ENCODE peak calls at places on chromosomes 16 and 17, in seven cellular contexts. B, M, U, T, X, P and L are unnamed samples.

GRCh38 chr17:78995761-78996451 is 13.7 kb downstream of the CANT1 start:
- DNase-seq in B (no peak), M (no peak), U (no peak), T (no peak), X (no peak), P (no peak), L (peak)

GRCh38 chr17:9202572-9202971 is 181.3 kb downstream of the NTN1 start:
- DNase-seq in B (no peak), M (no peak), U (no peak), T (no peak), X (no peak), P (no peak), L (no peak)

GRCh38 chr17:11900103-11900502 is 97.2 kb downstream of the ZNF18 start:
- DNase-seq in B (no peak), M (no peak), U (no peak), T (no peak), X (no peak), P (no peak), L (no peak)

GRCh38 chr17:622356-622755 is 92.3 kb downstream of the VPS53 start:
- DNase-seq in B (peak), M (no peak), U (peak), T (peak), X (peak), P (no peak), L (peak)

GRCh38 chr17:43431741-43432523 is 33.1 kb downstream of the ARL4D start:
- DNase-seq in B (peak), M (no peak), U (peak), T (no peak), X (no peak), P (no peak), L (no peak)

GRCh38 chr16:11205754-11206459 is 50.1 kb downstream of the SOCS1 start:
- DNase-seq in B (no peak), M (no peak), U (peak), T (peak), X (no peak), P (no peak), L (no peak)

GRCh38 chr16:65994305-65994704 is 372.2 kb upstream of the CDH5 start:
- DNase-seq in B (no peak), M (no peak), U (no peak), T (no peak), X (no peak), P (no peak), L (no peak)

GRCh38 chr16:10126686-10127085 is 55.5 kb downstream of the GRIN2A start:
- DNase-seq in B (peak), M (no peak), U (peak), T (no peak), X (peak), P (no peak), L (peak)

GRCh38 chr16:59296002-59296401 is 561.9 kb upstream of the GOT2 start:
- DNase-seq in B (no peak), M (no peak), U (no peak), T (peak), X (no peak), P (no peak), L (no peak)

GRCh38 chr16:9845661-9846361 is 336.4 kb downstream of the GRIN2A start:
- DNase-seq in B (peak), M (no peak), U (no peak), T (peak), X (peak), P (no peak), L (peak)

GRCh38 chr16:24976971-24977672 is 38.0 kb downstream of the ARHGAP17 start:
- DNase-seq in B (no peak), M (no peak), U (no peak), T (no peak), X (no peak), P (no peak), L (no peak)

GRCh38 chr16:71467810-71468209 is 5.8 kb upstream of the ZNF23 start:
- DNase-seq in B (peak), M (no peak), U (peak), T (peak), X (peak), P (peak), L (peak)

GRCh38 chr17:41885733-41886132 is 20.5 kb upstream of the KLHL11 start:
- DNase-seq in B (no peak), M (peak), U (no peak), T (no peak), X (no peak), P (no peak), L (no peak)

GRCh38 chr16:4795181-4795827 is at the start of gene SMIM22:
- DNase-seq in B (no peak), M (no peak), U (no peak), T (no peak), X (no peak), P (no peak), L (no peak)

GRCh38 chr17:80752369-80752705 is 207.7 kb downstream of the RPTOR start:
- DNase-seq in B (no peak), M (no peak), U (no peak), T (no peak), X (no peak), P (no peak), L (no peak)
- TF ChIP-seq CTCF in B (no peak), M (no peak), U (no peak), T (no peak), X (no peak), P (no peak), L (no peak)

DNA sequence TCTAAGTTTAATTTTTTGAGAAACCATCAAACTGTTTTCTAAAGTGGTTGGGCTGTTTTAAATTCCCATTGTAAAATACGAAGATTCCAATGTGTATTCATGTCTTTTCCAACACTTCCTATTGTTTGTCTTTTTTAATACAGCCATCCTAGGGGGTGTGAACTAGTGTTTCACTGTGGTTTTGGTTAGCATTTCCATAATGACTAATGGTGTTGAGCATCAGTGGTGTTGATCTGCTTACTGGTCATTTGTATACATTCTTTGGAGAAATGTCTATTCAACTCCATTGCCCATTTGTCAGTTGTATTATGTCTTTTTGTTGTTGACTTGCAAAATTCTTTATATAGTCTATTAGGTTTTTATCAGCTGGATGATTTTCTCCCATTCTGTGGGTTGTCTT is 239.2 kb upstream of the AXIN2 start:
- DNase-seq in B (peak), M (no peak), U (no peak), T (no peak), X (no peak), P (no peak), L (no peak)
- H3K4me2 ChIP-seq in B (no peak), M (no peak), U (no peak), T (no peak), X (no peak), P (no peak), L (no peak)

GRCh38 chr17:7859028-7859427 is 1.2 kb downstream of the CYB5D1 start:
- DNase-seq in B (no peak), M (no peak), U (no peak), T (no peak), X (no peak), P (no peak), L (no peak)
- H3K4me3 ChIP-seq in B (peak), M (peak), U (no peak), T (peak), X (peak), P (peak), L (peak)

GRCh38 chr17:40415390-40415789 is 2.3 kb downstream of the TOP2A start:
- DNase-seq in B (no peak), M (peak), U (peak), T (peak), X (peak), P (peak), L (peak)

GRCh38 chr17:40416671-40417070 is 1.0 kb downstream of the TOP2A start:
- DNase-seq in B (no peak), M (no peak), U (no peak), T (no peak), X (no peak), P (peak), L (no peak)

GRCh38 chr17:40418428-40418706 is 671 bp upstream of the TOP2A start:
- DNase-seq in B (no peak), M (no peak), U (no peak), T (no peak), X (no peak), P (no peak), L (no peak)

GRCh38 chr17:40417609-40418427 is at the start of gene TOP2A:
- DNase-seq in B (peak), M (peak), U (peak), T (peak), X (peak), P (peak), L (peak)

DNA sequence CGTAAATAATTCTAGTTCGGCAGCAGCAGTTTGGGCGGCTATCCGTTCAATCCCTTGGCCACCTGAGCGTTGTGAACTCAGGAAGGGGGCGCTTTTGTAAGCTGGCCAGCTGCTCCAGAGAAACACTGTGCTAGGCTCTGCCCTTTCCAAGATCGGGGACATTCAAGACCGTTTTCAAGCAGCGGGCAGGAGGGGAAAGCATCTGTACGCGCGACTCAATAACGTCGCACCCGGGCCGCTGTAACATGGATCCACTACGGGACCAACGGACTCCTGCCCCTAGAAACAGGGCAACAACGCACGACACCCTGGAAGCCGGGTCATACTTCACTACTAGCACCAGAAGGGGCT is 463 bp downstream of the TOP2A start:
- DNase-seq in B (no peak), M (no peak), U (peak), T (no peak), X (no peak), P (peak), L (no peak)
- TF ChIP-seq CTCF in B (no peak), M (no peak), U (no peak), T (no peak), X (no peak), P (peak), L (no peak)

GRCh38 chr17:63526861-63527260 is 3.7 kb downstream of the KCNH6 start:
- DNase-seq in B (no peak), M (no peak), U (no peak), T (no peak), X (no peak), P (no peak), L (no peak)
- H3K4me2 ChIP-seq in B (no peak), M (no peak), U (no peak), T (no peak), X (no peak), P (no peak), L (no peak)

GRCh38 chr17:82531431-82531881 is 11.9 kb downstream of the FOXK2 start:
- DNase-seq in B (peak), M (no peak), U (peak), T (peak), X (peak), P (no peak), L (peak)
- H3K4me3 ChIP-seq in B (no peak), M (no peak), U (no peak), T (no peak), X (no peak), P (no peak), L (peak)

GRCh38 chr17:29618272-29619065 is 4.2 kb downstream of the CORO6 start:
- DNase-seq in B (no peak), M (no peak), U (no peak), T (no peak), X (no peak), P (no peak), L (no peak)
- TF ChIP-seq CTCF in B (no peak), M (peak), U (no peak), T (no peak), X (no peak), P (peak), L (peak)

GRCh38 chr17:66275651-66276050 is 26.8 kb upstream of the PRKCA start:
- DNase-seq in B (peak), M (peak), U (peak), T (peak), X (peak), P (no peak), L (peak)

GRCh38 chr17:66273391-66273722 is 29.1 kb upstream of the PRKCA start:
- DNase-seq in B (no peak), M (no peak), U (no peak), T (no peak), X (no peak), P (no peak), L (no peak)

GRCh38 chr17:66272699-66273390 is 29.6 kb upstream of the PRKCA start:
- DNase-seq in B (peak), M (peak), U (peak), T (peak), X (peak), P (no peak), L (peak)

GRCh38 chr17:66271512-66271911 is 30.9 kb upstream of the PRKCA start:
- DNase-seq in B (no peak), M (no peak), U (no peak), T (no peak), X (no peak), P (no peak), L (no peak)

DNA sequence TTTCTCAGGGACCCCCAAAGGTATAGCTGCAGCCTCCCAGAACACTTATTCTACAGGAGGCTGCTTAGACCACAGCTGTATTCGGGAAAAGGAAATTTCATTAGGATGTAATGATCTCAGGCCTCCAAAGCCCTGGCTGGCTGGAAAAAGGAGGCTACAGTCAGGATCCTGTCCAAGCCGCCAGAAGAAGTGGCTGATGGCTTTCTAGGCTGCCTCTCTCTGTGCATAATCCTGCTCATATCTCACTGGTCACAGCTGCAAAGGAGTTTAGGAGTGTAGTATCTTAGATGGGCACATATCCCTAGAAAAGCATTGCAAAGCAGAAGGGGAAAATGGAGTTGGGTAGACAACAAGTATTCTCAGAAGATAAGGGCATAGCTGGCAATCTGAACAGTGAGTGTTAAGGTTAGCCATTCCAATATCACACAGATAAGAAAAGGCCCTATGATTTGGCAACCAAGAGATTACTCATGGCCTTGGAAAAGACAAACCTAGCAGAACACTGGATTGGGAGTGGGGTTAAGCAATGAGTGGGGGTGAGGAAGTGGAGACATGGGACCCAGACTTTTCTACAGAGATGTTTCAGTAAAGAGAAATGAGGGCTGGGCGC is 26.0 kb upstream of the PRKCA start:
- DNase-seq in B (peak), M (peak), U (peak), T (peak), X (peak), P (no peak), L (no peak)
- H3K4me2 ChIP-seq in B (peak), M (peak), U (no peak), T (peak), X (peak), P (no peak), L (peak)

DNA sequence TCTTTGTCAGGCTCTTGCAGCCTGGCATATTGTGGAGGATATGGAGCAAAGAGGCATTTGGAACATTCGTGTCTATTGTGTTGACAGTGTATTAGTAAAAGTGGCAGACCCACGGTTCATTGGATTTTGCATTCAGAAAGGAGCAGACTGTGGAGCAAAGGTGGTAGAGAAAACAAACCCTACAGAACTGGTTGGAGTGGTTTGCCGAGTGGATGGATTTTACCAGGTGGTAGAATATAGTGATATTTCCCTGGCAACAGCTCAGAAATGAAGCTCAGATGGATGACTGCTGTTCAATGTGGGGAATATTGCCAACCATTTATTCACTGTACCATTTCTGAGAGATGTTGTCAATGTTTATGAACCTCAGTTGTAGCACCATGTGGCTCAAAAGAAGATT is 44.5 kb downstream of the EFCAB13 start:
- DNase-seq in B (no peak), M (no peak), U (no peak), T (no peak), X (no peak), P (no peak), L (peak)
- H3K4me3 ChIP-seq in B (no peak), M (no peak), U (no peak), T (no peak), X (no peak), P (no peak), L (peak)